ENCODE peak calls at places on chromosomes 13 and 19, in six cellular contexts. Y, V, L, D, J and M are unnamed samples.
A peak's percentile ranks its signal among the peaks of the same experiment; 100 is the strongest.

GRCh38 chr19:2251577-2252480 is 2.7 kb downstream of the AMH start:
- DNase-seq in Y (no peak), V (no peak), L (no peak), D (no peak), J (no peak), M (no peak)

GRCh38 chr13:28204690-28205443 is 66.5 kb downstream of the PAN3 start:
- DNase-seq in Y (no peak), V (no peak), L (no peak), D (no peak), J (no peak), M (peak; percentile 5)

GRCh38 chr13:113761136-113761535 is 2.1 kb downstream of the TMEM255B start:
- DNase-seq in Y (no peak), V (no peak), L (no peak), D (no peak), J (no peak), M (no peak)

GRCh38 chr13:69423844-69424243 is 683.8 kb upstream of the ATXN8OS start:
- DNase-seq in Y (no peak), V (no peak), L (no peak), D (no peak), J (no peak), M (no peak)

GRCh38 chr19:36213793-36214387 is 575 bp downstream of the ZNF565 start:
- DNase-seq in Y (peak; percentile 45), V (no peak), L (no peak), D (no peak), J (peak; percentile 27), M (no peak)

GRCh38 chr19:14361824-14362223 is 19.4 kb upstream of the ADGRE5 start:
- DNase-seq in Y (no peak), V (peak; percentile 57), L (peak; percentile 49), D (no peak), J (peak; percentile 48), M (no peak)

GRCh38 chr13:103772576-103772975 is 706.4 kb upstream of the SLC10A2 start:
- DNase-seq in Y (no peak), V (peak; percentile 12), L (no peak), D (no peak), J (peak; percentile 7), M (peak; percentile 3)

GRCh38 chr19:4272894-4273293 is 6.2 kb upstream of the SHD start:
- DNase-seq in Y (no peak), V (no peak), L (no peak), D (no peak), J (no peak), M (no peak)

GRCh38 chr13:111485491-111486250 is 165.2 kb downstream of the TEX29 start:
- DNase-seq in Y (no peak), V (no peak), L (no peak), D (no peak), J (no peak), M (no peak)

GRCh38 chr13:77397636-77398035 is 70.7 kb upstream of the MYCBP2 start:
- DNase-seq in Y (no peak), V (no peak), L (no peak), D (no peak), J (no peak), M (no peak)

GRCh38 chr13:33351324-33351723 is 65.8 kb upstream of the STARD13 start:
- DNase-seq in Y (peak; percentile 64), V (peak; percentile 25), L (no peak), D (peak; percentile 27), J (no peak), M (no peak)

GRCh38 chr19:17058236-17058635 is 17.0 kb downstream of the HAUS8 start:
- DNase-seq in Y (peak; percentile 46), V (no peak), L (no peak), D (no peak), J (no peak), M (no peak)

GRCh38 chr13:19586904-19587634 is 25.7 kb upstream of the TPTE2 start:
- DNase-seq in Y (peak; percentile 34), V (no peak), L (no peak), D (no peak), J (peak; percentile 20), M (peak; percentile 65)

GRCh38 chr13:112067871-112068305 is 939 bp downstream of the SOX1 start:
- DNase-seq in Y (no peak), V (no peak), L (no peak), D (no peak), J (no peak), M (no peak)

GRCh38 chr13:89113744-89114143 is 1442.6 kb downstream of the SLITRK5 start:
- DNase-seq in Y (no peak), V (no peak), L (no peak), D (no peak), J (no peak), M (no peak)

GRCh38 chr13:80783926-80784325 is 443.0 kb upstream of the SPRY2 start:
- DNase-seq in Y (no peak), V (no peak), L (no peak), D (no peak), J (no peak), M (no peak)

GRCh38 chr13:29575098-29575497 is 20.4 kb downstream of the SLC7A1 start:
- DNase-seq in Y (no peak), V (no peak), L (no peak), D (no peak), J (no peak), M (no peak)

GRCh38 chr13:37492741-37493514 is 105.6 kb downstream of the POSTN start:
- DNase-seq in Y (peak; percentile 90), V (no peak), L (no peak), D (no peak), J (no peak), M (no peak)

GRCh38 chr19:16548956-16549355 is 6.7 kb upstream of the CHERP start:
- DNase-seq in Y (no peak), V (no peak), L (no peak), D (no peak), J (no peak), M (no peak)

GRCh38 chr13:34419025-34419424 is 523.0 kb upstream of the NBEA start:
- DNase-seq in Y (no peak), V (no peak), L (no peak), D (no peak), J (no peak), M (no peak)

GRCh38 chr19:16326401-16327130 is 1.9 kb downstream of the KLF2 start:
- DNase-seq in Y (no peak), V (no peak), L (no peak), D (no peak), J (no peak), M (no peak)

GRCh38 chr13:27599845-27600553 is 20.3 kb downstream of the LNX2 start:
- DNase-seq in Y (peak; percentile 67), V (peak; percentile 36), L (no peak), D (peak; percentile 34), J (no peak), M (peak; percentile 67)

GRCh38 chr19:49339364-49340068 is 4.3 kb downstream of the CD37 start:
- DNase-seq in Y (peak; percentile 50), V (no peak), L (peak; percentile 92), D (no peak), J (peak; percentile 51), M (no peak)

GRCh38 chr19:1251503-1252220 is 3.3 kb downstream of the MIDN start:
- DNase-seq in Y (no peak), V (peak; percentile 84), L (no peak), D (no peak), J (no peak), M (peak; percentile 90)

GRCh38 chr13:113990321-113990837 is 16.5 kb upstream of the C13orf46 start:
- DNase-seq in Y (no peak), V (no peak), L (no peak), D (no peak), J (no peak), M (no peak)

GRCh38 chr13:105627270-105627669 is 908.2 kb downstream of the EFNB2 start:
- DNase-seq in Y (no peak), V (no peak), L (no peak), D (no peak), J (no peak), M (no peak)

GRCh38 chr13:76168661-76169060 is 532.5 kb downstream of the LMO7 start:
- DNase-seq in Y (peak; percentile 10), V (no peak), L (no peak), D (no peak), J (no peak), M (no peak)

GRCh38 chr13:24627090-24627714 is 53.0 kb upstream of the ATP12A start:
- DNase-seq in Y (no peak), V (peak; percentile 10), L (peak; percentile 46), D (peak; percentile 4), J (peak; percentile 70), M (peak; percentile 18)

DNA sequence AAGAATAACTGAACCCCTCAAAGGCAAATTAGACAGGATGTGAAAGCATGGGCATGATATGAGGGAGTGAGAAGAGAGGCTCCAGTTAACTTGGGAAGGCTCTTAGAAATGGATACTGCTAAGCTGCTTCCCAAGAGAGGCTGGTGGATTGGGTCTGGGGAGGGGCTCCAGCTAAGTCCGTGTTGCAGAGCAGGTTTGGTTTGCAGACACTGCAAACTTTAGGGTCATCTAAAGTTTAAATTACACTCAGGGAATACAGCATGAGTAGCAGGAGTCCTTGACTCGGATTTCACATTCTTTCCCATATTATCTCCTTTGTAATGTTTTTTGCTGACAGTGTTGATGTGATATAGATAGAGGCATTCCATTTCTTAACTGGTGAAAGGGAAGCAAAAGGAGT is 31.8 kb downstream of the SGCG start:
- DNase-seq in Y (no peak), V (no peak), L (no peak), D (no peak), J (no peak), M (no peak)
- TF ChIP-seq RAD21 in Y (no peak), V (no peak), L (no peak), D (no peak), J (no peak), M (no peak)

DNA sequence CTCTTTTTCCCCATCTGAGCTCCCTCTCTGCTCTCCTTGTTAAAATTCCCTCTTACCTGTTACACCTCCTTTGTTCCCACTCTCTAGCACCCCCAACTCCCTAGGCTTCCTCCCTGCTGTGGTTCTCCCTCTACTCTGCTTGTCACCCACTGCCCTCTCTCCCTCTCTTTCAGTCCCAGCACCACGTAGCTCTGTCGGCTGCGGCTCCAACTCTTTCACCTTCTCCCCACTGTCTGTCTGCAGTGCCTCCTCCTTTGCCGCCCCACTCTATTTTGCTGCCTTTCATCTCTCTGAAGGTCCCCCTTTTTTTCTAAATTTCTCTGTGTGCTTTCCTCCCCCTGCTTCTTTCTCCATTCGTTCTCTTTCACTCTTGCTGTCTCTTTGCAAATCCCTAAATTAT is 1.1 kb downstream of the ZNF836 start:
- DNase-seq in Y (no peak), V (no peak), L (no peak), D (no peak), J (no peak), M (no peak)
- TF ChIP-seq RAD21 in Y (no peak), V (no peak), L (no peak), D (no peak), J (no peak), M (no peak)

DNA sequence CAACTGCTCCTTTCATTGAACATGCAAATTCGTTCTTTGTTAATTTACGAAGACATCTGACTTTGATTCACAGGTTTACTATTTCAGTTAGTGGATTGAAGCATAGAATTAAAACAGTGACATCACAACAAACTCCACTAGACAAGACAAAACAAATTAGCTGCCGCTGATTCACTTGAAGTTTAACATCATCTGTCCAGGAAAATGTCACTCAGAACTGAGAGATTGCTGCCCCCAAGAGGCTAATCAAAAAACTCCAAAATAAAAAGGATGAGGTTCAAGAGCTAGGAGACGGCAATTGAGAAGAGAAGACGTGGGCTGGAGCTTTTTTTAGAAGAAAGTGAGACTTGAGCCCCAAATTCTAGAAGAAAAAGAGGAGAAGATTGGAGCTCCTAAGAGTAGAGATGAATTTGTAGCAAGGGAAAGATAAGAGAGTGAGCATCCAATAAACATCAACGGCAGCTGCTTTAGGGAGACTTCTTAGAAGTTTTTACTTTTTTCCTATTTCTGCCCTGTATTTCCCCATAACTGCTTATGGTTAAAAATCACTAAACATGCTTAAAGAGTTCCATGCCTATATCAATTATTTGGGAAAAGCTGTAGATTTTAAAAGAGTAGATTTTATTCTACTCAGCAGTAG is 40.8 kb upstream of the TPP2 start:
- DNase-seq in Y (peak; percentile 26), V (peak; percentile 30), L (no peak), D (peak; percentile 21), J (peak; percentile 8), M (peak; percentile 18)
- TF ChIP-seq RAD21 in Y (peak; percentile 51), V (peak; percentile 64), L (peak; percentile 85), D (peak; percentile 61), J (peak; percentile 49), M (no peak)

GRCh38 chr13:54699831-54700230 is 1671.2 kb downstream of the OLFM4 start:
- DNase-seq in Y (no peak), V (no peak), L (no peak), D (no peak), J (no peak), M (no peak)
- TF ChIP-seq RAD21 in Y (no peak), V (no peak), L (no peak), D (no peak), J (no peak), M (no peak)